ENCODE peak calls at places on chromosome 6, in ten cellular contexts. Y is H1, A is tibial artery, J is A549, D is SK-N-SH, R is ascending aorta, F is body of pancreas, N is uterus, M is K562, H is heart right ventricle. E is an unnamed sample.

GRCh38 chr6:158938811-158939254 is 61.2 kb downstream of the RSPH3 start:
- DNase-seq in Y (no peak), A (no peak), J (peak; percentile 17), D (no peak), R (no peak), F (no peak), N (no peak), M (peak; percentile 61), H (no peak), E (peak; percentile 85)

GRCh38 chr6:111789593-111789992 is 83.7 kb downstream of the FYN start:
- DNase-seq in Y (no peak), A (peak; percentile 63), J (no peak), D (no peak), R (no peak), F (peak; percentile 25), N (peak; percentile 58), M (no peak), H (peak; percentile 39), E (no peak)

GRCh38 chr6:91509039-91509438 is 922.2 kb upstream of the MAP3K7 start:
- DNase-seq in Y (no peak), A (no peak), J (no peak), D (no peak), R (no peak), F (no peak), N (no peak), M (no peak), H (no peak), E (no peak)

GRCh38 chr6:105152865-105153264 is 26.9 kb downstream of the POPDC3 start:
- DNase-seq in Y (no peak), A (no peak), J (no peak), D (no peak), R (no peak), F (no peak), N (no peak), M (no peak), H (no peak), E (no peak)

GRCh38 chr6:11593096-11593495 is 55.5 kb downstream of the TMEM170B start:
- DNase-seq in Y (no peak), A (no peak), J (no peak), D (no peak), R (no peak), F (no peak), N (no peak), M (no peak), H (no peak), E (no peak)

GRCh38 chr6:75906871-75907270 is 157.8 kb downstream of the MYO6 start:
- DNase-seq in Y (no peak), A (no peak), J (no peak), D (no peak), R (no peak), F (no peak), N (no peak), M (no peak), H (no peak), E (no peak)

GRCh38 chr6:163333038-163333437 is 81.5 kb upstream of the QKI start:
- DNase-seq in Y (no peak), A (no peak), J (no peak), D (no peak), R (no peak), F (no peak), N (no peak), M (no peak), H (no peak), E (no peak)

GRCh38 chr6:117206951-117207687 is 58.2 kb upstream of the VGLL2 start:
- DNase-seq in Y (no peak), A (no peak), J (no peak), D (no peak), R (no peak), F (no peak), N (no peak), M (no peak), H (peak; percentile 28), E (no peak)

GRCh38 chr6:27138837-27139752 is 108.4 kb upstream of the PRSS16 start:
- DNase-seq in Y (peak; percentile 91), A (no peak), J (no peak), D (peak; percentile 77), R (no peak), F (peak; percentile 39), N (peak; percentile 47), M (peak; percentile 48), H (peak; percentile 73), E (peak; percentile 72)

GRCh38 chr6:117483004-117483644 is 650 bp downstream of the DCBLD1 start:
- DNase-seq in Y (no peak), A (peak; percentile 43), J (no peak), D (peak; percentile 54), R (no peak), F (peak; percentile 75), N (peak; percentile 41), M (peak; percentile 50), H (peak; percentile 50), E (peak; percentile 77)

GRCh38 chr6:145960918-145961604 is 3.1 kb downstream of the SHPRH start:
- DNase-seq in Y (no peak), A (no peak), J (no peak), D (no peak), R (no peak), F (no peak), N (no peak), M (no peak), H (peak; percentile 14), E (no peak)

GRCh38 chr6:110999634-111000270 is 17.9 kb downstream of the RPF2 start:
- DNase-seq in Y (no peak), A (no peak), J (no peak), D (no peak), R (no peak), F (no peak), N (no peak), M (no peak), H (no peak), E (no peak)

GRCh38 chr6:33824461-33825154 is 20.8 kb upstream of the MLN start:
- DNase-seq in Y (no peak), A (no peak), J (peak; percentile 21), D (no peak), R (no peak), F (no peak), N (no peak), M (no peak), H (peak; percentile 19), E (peak; percentile 70)

GRCh38 chr6:142537612-142538478 is 236.0 kb downstream of the ADGRG6 start:
- DNase-seq in Y (peak; percentile 9), A (no peak), J (no peak), D (no peak), R (no peak), F (no peak), N (no peak), M (peak; percentile 65), H (no peak), E (no peak)

GRCh38 chr6:161254754-161255253 is 19.1 kb downstream of the AGPAT4 start:
- DNase-seq in Y (no peak), A (no peak), J (no peak), D (peak; percentile 65), R (no peak), F (no peak), N (no peak), M (peak; percentile 91), H (no peak), E (no peak)

GRCh38 chr6:16472349-16473069 is 234.1 kb downstream of the GMPR start:
- DNase-seq in Y (no peak), A (no peak), J (peak; percentile 4), D (no peak), R (no peak), F (no peak), N (no peak), M (no peak), H (no peak), E (no peak)
- TF ChIP-seq CTCF in Y (no peak), A (no peak), J (no peak), D (no peak), R (no peak), F (no peak), N (no peak), M (no peak), H (no peak), E (no peak)

GRCh38 chr6:14889172-14889571 is 356.7 kb upstream of the JARID2 start:
- DNase-seq in Y (no peak), A (no peak), J (no peak), D (no peak), R (no peak), F (no peak), N (no peak), M (no peak), H (no peak), E (no peak)

GRCh38 chr6:14897836-14898235 is 348.0 kb upstream of the JARID2 start:
- DNase-seq in Y (no peak), A (no peak), J (no peak), D (no peak), R (no peak), F (no peak), N (no peak), M (no peak), H (no peak), E (no peak)

GRCh38 chr6:14889698-14890593 is 355.9 kb upstream of the JARID2 start:
- DNase-seq in Y (no peak), A (no peak), J (no peak), D (no peak), R (no peak), F (no peak), N (no peak), M (no peak), H (no peak), E (no peak)

GRCh38 chr6:14896475-14896874 is 349.4 kb upstream of the JARID2 start:
- DNase-seq in Y (no peak), A (no peak), J (no peak), D (no peak), R (no peak), F (no peak), N (no peak), M (no peak), H (no peak), E (no peak)

GRCh38 chr6:14894105-14894504 is 351.8 kb upstream of the JARID2 start:
- DNase-seq in Y (no peak), A (no peak), J (no peak), D (no peak), R (no peak), F (no peak), N (no peak), M (no peak), H (no peak), E (no peak)
- H3K9me3 ChIP-seq in Y (peaks cover 17% of the 10 kb centered on the region), A (no peaks in the 10 kb centered on the region), J (no peaks in the 10 kb centered on the region), D (no peaks in the 10 kb centered on the region), R (no peaks in the 10 kb centered on the region), F (no peaks in the 10 kb centered on the region), N (no peaks in the 10 kb centered on the region), M (no peaks in the 10 kb centered on the region), H (no peaks in the 10 kb centered on the region), E (no peaks in the 10 kb centered on the region)

DNA sequence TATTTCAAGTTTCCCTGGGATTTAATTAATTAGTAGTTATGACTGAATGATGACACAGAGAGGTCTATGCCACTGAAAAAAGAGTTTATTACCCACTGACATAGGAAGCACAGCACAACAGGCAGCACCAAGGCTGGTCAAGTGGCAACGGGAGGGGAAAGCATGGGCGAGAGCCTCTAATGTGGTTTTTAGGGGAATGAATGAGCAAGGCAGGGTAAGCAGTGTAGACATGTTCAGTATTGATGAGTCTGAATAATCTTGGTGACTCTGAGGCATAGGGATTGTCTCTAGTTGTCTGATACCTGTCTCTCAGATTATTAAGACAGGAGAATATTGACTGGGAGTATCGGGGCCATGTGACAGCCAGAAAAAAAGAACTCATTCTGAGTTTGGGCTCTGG is 46.3 kb downstream of the RPP21 start:
- DNase-seq in Y (no peak), A (no peak), J (no peak), D (no peak), R (no peak), F (no peak), N (no peak), M (no peak), H (no peak), E (no peak)
- H3K4me1 ChIP-seq in Y (no peaks in the 10 kb centered on the region), A (no peaks in the 10 kb centered on the region), J (no peaks in the 10 kb centered on the region), D (no peaks in the 10 kb centered on the region), R (no peaks in the 10 kb centered on the region), F (no peaks in the 10 kb centered on the region), N (no peaks in the 10 kb centered on the region), M (no peaks in the 10 kb centered on the region), H (no peaks in the 10 kb centered on the region), E (no peaks in the 10 kb centered on the region)

GRCh38 chr6:106609699-106610098 is 19.6 kb downstream of the RTN4IP1 start:
- DNase-seq in Y (no peak), A (no peak), J (no peak), D (peak; percentile 39), R (no peak), F (peak; percentile 56), N (no peak), M (no peak), H (no peak), E (no peak)
- TF ChIP-seq CTCF in Y (peak; percentile 63), A (no peak), J (peak; percentile 40), D (peak; percentile 41), R (no peak), F (peak; percentile 12), N (peak; percentile 16), M (peak; percentile 47), H (no peak), E (no peak)

E was measured in mucosa of descending colon.